ENCODE peak calls at places on chromosomes 16 and 17, in six cellular contexts. I is ascending aorta, D is HFF-Myc, B is HCT116, L is BE2C, T is esophagus squamous epithelium. C is an unnamed sample.
A peak's percentile ranks its signal among the peaks of the same experiment; 100 is the strongest.

GRCh38 chr16:60731329-60731728 is 1304.9 kb downstream of the CDH8 start:
- DNase-seq in I (no peak), D (no peak), B (no peak), L (no peak), T (no peak), C (no peak)

GRCh38 chr17:39769974-39770587 is 32.3 kb downstream of the GRB7 start:
- DNase-seq in I (no peak), D (peak; percentile 93), B (peak; percentile 63), L (no peak), T (no peak), C (no peak)

GRCh38 chr17:31803494-31804213 is 55.4 kb downstream of the COPRS start:
- DNase-seq in I (no peak), D (no peak), B (no peak), L (no peak), T (no peak), C (peak; percentile 67)

GRCh38 chr17:74677558-74678466 is 34.9 kb downstream of the CD300LF start:
- DNase-seq in I (no peak), D (peak; percentile 2), B (no peak), L (peak; percentile 85), T (no peak), C (no peak)

GRCh38 chr16:67862623-67863583 is 9.9 kb upstream of the EDC4 start:
- DNase-seq in I (peak; percentile 95), D (no peak), B (no peak), L (no peak), T (no peak), C (no peak)

GRCh38 chr17:47204722-47205418 is 4.3 kb upstream of the MYL4 start:
- DNase-seq in I (no peak), D (no peak), B (no peak), L (no peak), T (no peak), C (no peak)

GRCh38 chr17:50275279-50275678 is 1.0 kb downstream of the TMEM92 start:
- DNase-seq in I (no peak), D (no peak), B (no peak), L (no peak), T (no peak), C (no peak)

GRCh38 chr16:58937661-58938060 is 203.5 kb upstream of the GOT2 start:
- DNase-seq in I (no peak), D (no peak), B (no peak), L (no peak), T (no peak), C (no peak)

GRCh38 chr16:24580665-24581064 is 41.3 kb downstream of the RBBP6 start:
- DNase-seq in I (no peak), D (peak; percentile 5), B (no peak), L (no peak), T (no peak), C (no peak)

GRCh38 chr16:30184430-30185140 is 1.2 kb downstream of the CORO1A start:
- DNase-seq in I (peak; percentile 66), D (no peak), B (no peak), L (peak; percentile 20), T (no peak), C (no peak)

GRCh38 chr16:73949574-73950348 is 346.9 kb upstream of the PSMD7 start:
- DNase-seq in I (no peak), D (peak; percentile 97), B (no peak), L (no peak), T (no peak), C (peak; percentile 45)

GRCh38 chr16:672851-673250 is 2.6 kb upstream of the RHBDL1 start:
- DNase-seq in I (no peak), D (no peak), B (no peak), L (no peak), T (no peak), C (no peak)

GRCh38 chr17:8359769-8360168 is 16.7 kb downstream of the KRABD2 start:
- DNase-seq in I (no peak), D (peak; percentile 91), B (no peak), L (no peak), T (no peak), C (no peak)

GRCh38 chr17:81914103-81914850 is 3.1 kb upstream of the PCYT2 start:
- DNase-seq in I (no peak), D (no peak), B (no peak), L (no peak), T (no peak), C (no peak)

GRCh38 chr16:75252049-75252864 is 833 bp upstream of the BCAR1 start:
- DNase-seq in I (no peak), D (no peak), B (no peak), L (peak; percentile 4), T (no peak), C (no peak)

GRCh38 chr17:61135782-61136181 is 263.9 kb upstream of the TBX2 start:
- DNase-seq in I (no peak), D (no peak), B (no peak), L (no peak), T (no peak), C (no peak)

GRCh38 chr17:75900691-75901533 is 3.8 kb downstream of the MRPL38 start:
- DNase-seq in I (no peak), D (no peak), B (no peak), L (no peak), T (no peak), C (no peak)

GRCh38 chr17:68955181-68955841 is at the start of gene ABCA8:
- DNase-seq in I (no peak), D (peak; percentile 2), B (no peak), L (no peak), T (no peak), C (no peak)

GRCh38 chr17:42526031-42526444 is 10.0 kb upstream of the NAGLU start:
- DNase-seq in I (no peak), D (no peak), B (no peak), L (no peak), T (no peak), C (no peak)

GRCh38 chr16:14360326-14361037 is 269.6 kb downstream of the PARN start:
- DNase-seq in I (no peak), D (no peak), B (no peak), L (no peak), T (no peak), C (no peak)

DNA sequence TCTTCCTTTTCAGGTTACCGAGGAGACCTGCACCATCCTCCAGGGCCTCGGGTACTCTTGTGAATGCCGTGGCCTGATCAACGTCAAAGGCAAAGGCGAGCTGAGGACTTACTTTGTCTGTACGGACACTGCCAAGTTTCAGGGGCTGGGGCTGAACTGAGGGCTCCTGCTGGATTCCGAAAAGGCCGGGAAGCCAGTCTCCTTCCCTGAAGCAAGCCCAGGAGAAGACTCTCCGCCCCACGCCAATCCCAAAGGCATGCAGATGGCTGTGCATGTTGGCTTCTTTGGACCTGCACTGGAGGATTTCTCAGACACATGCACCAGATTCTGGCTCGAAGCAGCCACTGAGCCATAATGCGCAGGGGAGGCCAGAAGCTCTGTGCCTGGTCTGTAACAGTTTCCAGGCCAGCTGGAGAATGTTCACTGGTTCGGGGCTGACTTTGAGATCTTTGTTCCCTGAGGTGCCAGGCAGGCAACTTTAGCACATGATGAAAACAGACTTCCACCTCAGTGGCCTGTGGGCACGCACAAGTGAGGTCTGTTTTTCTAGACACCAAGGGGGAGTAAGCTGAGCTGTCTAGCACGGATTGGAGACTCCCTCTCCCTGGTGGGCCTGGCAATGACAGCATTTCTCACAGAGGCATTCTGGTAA is 49.1 kb downstream of the ADCY7 start:
- DNase-seq in I (peak; percentile 59), D (no peak), B (no peak), L (peak; percentile 48), T (no peak), C (no peak)
- TF ChIP-seq CTCF in I (no peak), D (no peak), B (no peak), L (peak; percentile 15), T (no peak), C (no peak)

DNA sequence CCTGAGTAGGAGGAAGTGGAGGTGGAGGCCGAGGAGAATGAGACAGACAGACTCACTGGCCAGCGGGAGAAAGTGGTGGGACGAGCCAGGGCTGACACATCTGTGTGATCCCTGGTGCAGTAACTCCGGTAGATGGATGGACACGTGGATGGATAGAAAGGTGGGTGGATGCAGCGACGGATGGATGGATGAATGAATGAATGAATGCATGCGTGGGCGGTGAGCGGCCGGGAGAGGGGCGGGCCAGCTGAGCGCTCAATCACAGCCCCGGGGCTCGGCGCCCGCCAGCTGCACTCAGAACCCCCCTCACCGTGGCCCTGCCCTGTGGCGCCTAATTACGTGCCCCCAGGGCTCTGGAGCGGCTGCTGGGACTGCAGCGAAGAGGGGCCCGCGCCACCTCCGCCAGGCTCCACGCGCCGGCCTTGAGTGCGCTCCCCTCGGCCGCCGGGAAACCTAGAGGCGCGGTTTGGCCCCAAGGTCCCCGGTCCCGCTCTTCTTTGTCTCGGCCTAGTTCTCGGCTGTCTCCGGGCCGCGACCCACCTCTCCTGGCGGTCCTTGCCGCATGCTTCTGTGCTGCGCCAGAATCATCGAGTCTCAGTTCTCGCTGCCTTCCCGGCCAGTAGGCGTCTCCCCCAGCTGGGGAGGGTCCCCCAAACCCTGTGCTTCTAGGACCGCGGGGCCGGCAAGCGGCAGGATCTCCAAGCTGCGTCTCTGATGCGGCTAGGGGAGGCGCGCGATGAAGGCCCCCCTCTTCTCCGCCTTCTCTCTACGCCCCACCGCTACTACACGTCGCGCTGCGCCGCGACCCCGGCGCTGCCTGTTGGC is 41.0 kb downstream of the RAI1 start:
- DNase-seq in I (no peak), D (no peak), B (no peak), L (peak; percentile 56), T (no peak), C (no peak)
- H3K4me3 ChIP-seq in I (peak overlapping the region; percentile 48), D (peak overlapping the region; percentile 50), B (no peak overlapping the region), L (peak overlapping the region; percentile 60), T (peak overlapping the region; percentile 49), C (no peak overlapping the region)

GRCh38 chr16:66617728-66618127 is 13.2 kb downstream of the CMTM3 start:
- DNase-seq in I (no peak), D (no peak), B (no peak), L (no peak), T (no peak), C (no peak)
- TF ChIP-seq CTCF in I (no peak), D (no peak), B (no peak), L (no peak), T (no peak), C (no peak)

GRCh38 chr16:27317738-27318398 is 4.1 kb downstream of the IL4R start:
- DNase-seq in I (peak; percentile 57), D (no peak), B (no peak), L (no peak), T (no peak), C (no peak)
- H3K4me3 ChIP-seq in I (peak overlapping the region; percentile 2), D (no peak overlapping the region), B (no peak overlapping the region), L (no peak overlapping the region), T (peak overlapping the region; percentile 22), C (no peak overlapping the region)

C was measured in epithelial cell of proximal tubule.